ENCODE peak calls at places on chromosomes 5 and 9, in eight cellular contexts. L, J, Q, E, I, R, V and N are unnamed samples.

GRCh38 chr5:88880196-88880595 is 2.8 kb downstream of the MEF2C start:
- DNase-seq in L (no peak), J (no peak), Q (no peak), E (no peak), I (no peak), R (no peak), V (no peak), N (no peak)

GRCh38 chr9:88011005-88011766 is 36.9 kb upstream of the CDK20 start:
- DNase-seq in L (peak; percentile 24), J (no peak), Q (peak; percentile 42), E (no peak), I (no peak), R (no peak), V (peak; percentile 69), N (no peak)

GRCh38 chr9:92759990-92760893 is 4.4 kb downstream of the BICD2 start:
- DNase-seq in L (no peak), J (no peak), Q (no peak), E (no peak), I (no peak), R (peak; percentile 47), V (peak; percentile 93), N (peak; percentile 83)

GRCh38 chr5:153543959-153544470 is 53.5 kb downstream of the GRIA1 start:
- DNase-seq in L (no peak), J (no peak), Q (no peak), E (no peak), I (no peak), R (no peak), V (no peak), N (no peak)

GRCh38 chr9:127949827-127950512 is 12.3 kb upstream of the DPM2 start:
- DNase-seq in L (no peak), J (no peak), Q (no peak), E (no peak), I (no peak), R (no peak), V (no peak), N (peak; percentile 80)

GRCh38 chr5:73298251-73299016 is 125.4 kb downstream of the TMEM174 start:
- DNase-seq in L (no peak), J (no peak), Q (no peak), E (no peak), I (no peak), R (no peak), V (no peak), N (no peak)

GRCh38 chr5:57658009-57658408 is 175.4 kb upstream of the ACTBL2 start:
- DNase-seq in L (no peak), J (no peak), Q (no peak), E (no peak), I (no peak), R (no peak), V (no peak), N (no peak)

GRCh38 chr9:16069671-16070586 is 517.1 kb downstream of the CCDC171 start:
- DNase-seq in L (no peak), J (no peak), Q (no peak), E (no peak), I (no peak), R (no peak), V (no peak), N (no peak)

GRCh38 chr5:194102-194501 is 2.8 kb downstream of the LRRC14B start:
- DNase-seq in L (no peak), J (no peak), Q (no peak), E (no peak), I (no peak), R (no peak), V (no peak), N (no peak)

GRCh38 chr5:142013734-142014495 is 1.1 kb upstream of the GNPDA1 start:
- DNase-seq in L (peak; percentile 61), J (peak; percentile 27), Q (no peak), E (peak; percentile 43), I (peak; percentile 10), R (peak; percentile 32), V (peak; percentile 92), N (no peak)

GRCh38 chr5:135660826-135661555 is 82.2 kb upstream of the CXCL14 start:
- DNase-seq in L (no peak), J (no peak), Q (no peak), E (no peak), I (no peak), R (no peak), V (no peak), N (no peak)

GRCh38 chr5:125289606-125290005 is 543.2 kb upstream of the ZNF608 start:
- DNase-seq in L (no peak), J (no peak), Q (no peak), E (no peak), I (no peak), R (no peak), V (no peak), N (no peak)

GRCh38 chr9:127123239-127123935 is 952 bp upstream of the ANGPTL2 start:
- DNase-seq in L (no peak), J (peak; percentile 82), Q (no peak), E (no peak), I (no peak), R (peak; percentile 71), V (peak; percentile 33), N (no peak)

GRCh38 chr5:123471385-123471784 is 40.6 kb upstream of the CSNK1G3 start:
- DNase-seq in L (no peak), J (no peak), Q (no peak), E (no peak), I (no peak), R (no peak), V (no peak), N (no peak)

GRCh38 chr9:19486803-19487202 is 78.0 kb downstream of the ACER2 start:
- DNase-seq in L (no peak), J (no peak), Q (no peak), E (no peak), I (no peak), R (no peak), V (no peak), N (no peak)

GRCh38 chr9:84139296-84140100 is 158.9 kb downstream of the RMI1 start:
- DNase-seq in L (peak; percentile 21), J (peak; percentile 36), Q (no peak), E (no peak), I (peak; percentile 31), R (no peak), V (peak; percentile 76), N (no peak)

GRCh38 chr9:4929917-4930316 is 55.2 kb upstream of the JAK2 start:
- DNase-seq in L (no peak), J (no peak), Q (no peak), E (no peak), I (no peak), R (no peak), V (no peak), N (no peak)

GRCh38 chr5:53041071-53041692 is 52.0 kb downstream of the ITGA2 start:
- DNase-seq in L (no peak), J (no peak), Q (no peak), E (no peak), I (no peak), R (no peak), V (no peak), N (no peak)

GRCh38 chr5:115352571-115352970 is 56.1 kb upstream of the CCDC112 start:
- DNase-seq in L (no peak), J (no peak), Q (no peak), E (no peak), I (no peak), R (no peak), V (no peak), N (no peak)

GRCh38 chr5:168288349-168289245 is 2.8 kb upstream of the WWC1 start:
- DNase-seq in L (peak; percentile 90), J (no peak), Q (no peak), E (no peak), I (peak; percentile 93), R (no peak), V (no peak), N (no peak)

GRCh38 chr5:168291961-168292782 is 727 bp downstream of the WWC1 start:
- DNase-seq in L (peak; percentile 74), J (no peak), Q (peak; percentile 75), E (no peak), I (peak; percentile 44), R (no peak), V (no peak), N (no peak)

GRCh38 chr5:168290902-168291280 is 554 bp upstream of the WWC1 start:
- DNase-seq in L (no peak), J (no peak), Q (no peak), E (no peak), I (no peak), R (no peak), V (no peak), N (no peak)

GRCh38 chr5:168292783-168293696 is 1.6 kb downstream of the WWC1 start:
- DNase-seq in L (no peak), J (no peak), Q (peak; percentile 40), E (no peak), I (no peak), R (no peak), V (no peak), N (no peak)

GRCh38 chr5:168291281-168291960 is at the start of gene WWC1:
- DNase-seq in L (peak; percentile 94), J (no peak), Q (peak; percentile 92), E (no peak), I (peak; percentile 99), R (no peak), V (no peak), N (peak; percentile 53)
- H3K4me3 ChIP-seq in L (peak within 1 kb of the TSS; percentile 83), J (no peak within 1 kb of the TSS), Q (peak within 1 kb of the TSS; percentile 72), E (no peak within 1 kb of the TSS), I (peak within 1 kb of the TSS; percentile 63), R (peak within 1 kb of the TSS; percentile 14), V (peak within 1 kb of the TSS; percentile 57), N (peak within 1 kb of the TSS; percentile 69)

GRCh38 chr9:94874316-94874715 is 147.8 kb downstream of the AOPEP start:
- DNase-seq in L (no peak), J (no peak), Q (no peak), E (no peak), I (no peak), R (no peak), V (no peak), N (no peak)

GRCh38 chr9:94870793-94871558 is 144.5 kb downstream of the AOPEP start:
- DNase-seq in L (no peak), J (no peak), Q (no peak), E (no peak), I (peak; percentile 91), R (peak; percentile 54), V (no peak), N (no peak)

GRCh38 chr9:94870465-94870792 is 143.9 kb downstream of the AOPEP start:
- DNase-seq in L (no peak), J (no peak), Q (no peak), E (no peak), I (no peak), R (no peak), V (no peak), N (no peak)

GRCh38 chr9:94875300-94876063 is 149.0 kb downstream of the AOPEP start:
- DNase-seq in L (no peak), J (no peak), Q (no peak), E (no peak), I (no peak), R (no peak), V (no peak), N (no peak)

GRCh38 chr9:94872921-94873511 is 146.5 kb downstream of the AOPEP start:
- DNase-seq in L (no peak), J (no peak), Q (peak; percentile 22), E (no peak), I (no peak), R (no peak), V (no peak), N (no peak)
- H3K27ac ChIP-seq in L (peak overlapping the region; percentile 49), J (no peak overlapping the region), Q (peak overlapping the region; percentile 97), E (no peak overlapping the region), I (peak overlapping the region; percentile 100), R (peak overlapping the region; percentile 88), V (no peak overlapping the region), N (no peak overlapping the region)

GRCh38 chr5:67493676-67494075 is 297.1 kb upstream of the CD180 start:
- DNase-seq in L (peak; percentile 33), J (no peak), Q (peak; percentile 17), E (peak; percentile 27), I (peak; percentile 7), R (no peak), V (peak; percentile 27), N (peak; percentile 42)
- TF ChIP-seq CTCF in L (peak; percentile 35), J (no peak), Q (peak; percentile 17), E (no peak), I (no peak), R (peak; percentile 7), V (peak; percentile 35), N (peak; percentile 46)

GRCh38 chr5:138054863-138055558 is 22.1 kb upstream of the FAM13B start:
- DNase-seq in L (no peak), J (peak; percentile 33), Q (no peak), E (peak; percentile 43), I (no peak), R (no peak), V (no peak), N (peak; percentile 60)
- H3K4me3 ChIP-seq in L (no peak overlapping the region), J (no peak overlapping the region), Q (no peak overlapping the region), E (no peak overlapping the region), I (no peak overlapping the region), R (no peak overlapping the region), V (no peak overlapping the region), N (peak overlapping the region; percentile 50)